ENCODE peak calls at places on chromosome 22, in seven cellular contexts. One of them, this sample, is unnamed.

GRCh38 chr22:37633693-37634504 is 5.6 kb upstream of the SH3BP1 start:
- DNase-seq in GM03348: peak; percentile 92
- DNase-seq in left ventricle myocardium inferior: peak; percentile 90
- DNase-seq in activated T-cell treated with anti-CD3 and anti-CD28 coated beads, Interleukin-2, amount 50 U/mL, for 72 hours: peak; percentile 79
- DNase-seq in NAMALWA: peak; percentile 71
- DNase-seq in breast epithelium: no peak
- DNase-seq in HT1080: peak; percentile 80
- DNase-seq in this sample: peak; percentile 26

GRCh38 chr22:17411213-17411612 is 42.0 kb downstream of the CECR2 start:
- DNase-seq in GM03348: no peak
- DNase-seq in left ventricle myocardium inferior: no peak
- DNase-seq in activated T-cell treated with anti-CD3 and anti-CD28 coated beads, Interleukin-2, amount 50 U/mL, for 72 hours: no peak
- DNase-seq in NAMALWA: no peak
- DNase-seq in breast epithelium: no peak
- DNase-seq in HT1080: no peak
- DNase-seq in this sample: no peak

GRCh38 chr22:43060213-43060612 is 29.0 kb downstream of the TTLL1 start:
- DNase-seq in GM03348: peak; percentile 46
- DNase-seq in left ventricle myocardium inferior: no peak
- DNase-seq in activated T-cell treated with anti-CD3 and anti-CD28 coated beads, Interleukin-2, amount 50 U/mL, for 72 hours: peak; percentile 47
- DNase-seq in NAMALWA: peak; percentile 67
- DNase-seq in breast epithelium: no peak
- DNase-seq in HT1080: no peak
- DNase-seq in this sample: no peak

GRCh38 chr22:39220450-39220849 is 24.3 kb downstream of the PDGFB start:
- DNase-seq in GM03348: no peak
- DNase-seq in left ventricle myocardium inferior: no peak
- DNase-seq in activated T-cell treated with anti-CD3 and anti-CD28 coated beads, Interleukin-2, amount 50 U/mL, for 72 hours: no peak
- DNase-seq in NAMALWA: no peak
- DNase-seq in breast epithelium: no peak
- DNase-seq in HT1080: no peak
- DNase-seq in this sample: no peak

GRCh38 chr22:39205344-39206021 is 39.3 kb downstream of the PDGFB start:
- DNase-seq in GM03348: peak; percentile 85
- DNase-seq in left ventricle myocardium inferior: no peak
- DNase-seq in activated T-cell treated with anti-CD3 and anti-CD28 coated beads, Interleukin-2, amount 50 U/mL, for 72 hours: peak; percentile 58
- DNase-seq in NAMALWA: no peak
- DNase-seq in breast epithelium: no peak
- DNase-seq in HT1080: peak; percentile 87
- DNase-seq in this sample: no peak

GRCh38 chr22:41240377-41241132 is at the start of gene CHADL:
- DNase-seq in GM03348: no peak
- DNase-seq in left ventricle myocardium inferior: no peak
- DNase-seq in activated T-cell treated with anti-CD3 and anti-CD28 coated beads, Interleukin-2, amount 50 U/mL, for 72 hours: no peak
- DNase-seq in NAMALWA: no peak
- DNase-seq in breast epithelium: no peak
- DNase-seq in HT1080: no peak
- DNase-seq in this sample: no peak

GRCh38 chr22:19886605-19887250 is 32.1 kb upstream of the GNB1L start:
- DNase-seq in GM03348: peak; percentile 78
- DNase-seq in left ventricle myocardium inferior: peak; percentile 17
- DNase-seq in activated T-cell treated with anti-CD3 and anti-CD28 coated beads, Interleukin-2, amount 50 U/mL, for 72 hours: no peak
- DNase-seq in NAMALWA: peak; percentile 76
- DNase-seq in breast epithelium: no peak
- DNase-seq in HT1080: peak; percentile 33
- DNase-seq in this sample: no peak

GRCh38 chr22:29979645-29980303 is 96.8 kb downstream of the MTMR3 start:
- DNase-seq in GM03348: peak; percentile 54
- DNase-seq in left ventricle myocardium inferior: no peak
- DNase-seq in activated T-cell treated with anti-CD3 and anti-CD28 coated beads, Interleukin-2, amount 50 U/mL, for 72 hours: no peak
- DNase-seq in NAMALWA: no peak
- DNase-seq in breast epithelium: no peak
- DNase-seq in HT1080: no peak
- DNase-seq in this sample: no peak

GRCh38 chr22:32348031-32348611 is 9.5 kb upstream of the RFPL3 start:
- DNase-seq in GM03348: no peak
- DNase-seq in left ventricle myocardium inferior: no peak
- DNase-seq in activated T-cell treated with anti-CD3 and anti-CD28 coated beads, Interleukin-2, amount 50 U/mL, for 72 hours: no peak
- DNase-seq in NAMALWA: no peak
- DNase-seq in breast epithelium: no peak
- DNase-seq in HT1080: no peak
- DNase-seq in this sample: no peak

GRCh38 chr22:30304495-30305244 is 15.4 kb upstream of the CASTOR1 start:
- DNase-seq in GM03348: peak; percentile 27
- DNase-seq in left ventricle myocardium inferior: no peak
- DNase-seq in activated T-cell treated with anti-CD3 and anti-CD28 coated beads, Interleukin-2, amount 50 U/mL, for 72 hours: no peak
- DNase-seq in NAMALWA: peak; percentile 65
- DNase-seq in breast epithelium: no peak
- DNase-seq in HT1080: no peak
- DNase-seq in this sample: no peak